ENCODE peak calls at places on chromosomes 1 and 21, in four cellular contexts. One of them, this sample, is unnamed.

GRCh38 chr1:95407864-95408291 is 173.9 kb downstream of the RWDD3 start:
- DNase-seq in tibial nerve: peak; percentile 4
- DNase-seq in cardiac muscle cell: no peak
- DNase-seq in neural progenitor cell: peak; percentile 64
- DNase-seq in this sample: no peak

GRCh38 chr1:7478797-7479499 is 292.1 kb upstream of the VAMP3 start:
- DNase-seq in cardiac muscle cell: no peak
- DNase-seq in neural progenitor cell: no peak
- DNase-seq in tibial nerve: no peak
- DNase-seq in this sample: no peak

GRCh38 chr1:20137604-20138003 is 1.5 kb upstream of the PLA2G2F start:
- DNase-seq in tibial nerve: no peak
- DNase-seq in neural progenitor cell: no peak
- DNase-seq in cardiac muscle cell: no peak
- DNase-seq in this sample: no peak

GRCh38 chr1:118902299-118903270 is 85.6 kb downstream of the TBX15 start:
- DNase-seq in cardiac muscle cell: no peak
- DNase-seq in tibial nerve: no peak
- DNase-seq in neural progenitor cell: no peak
- DNase-seq in this sample: no peak

GRCh38 chr1:26857473-26857872 is 5.5 kb upstream of the SFN start:
- DNase-seq in neural progenitor cell: no peak
- DNase-seq in tibial nerve: no peak
- DNase-seq in cardiac muscle cell: no peak
- DNase-seq in this sample: no peak

GRCh38 chr1:165699577-165699976 is 1.2 kb upstream of the ALDH9A1 start:
- DNase-seq in neural progenitor cell: peak; percentile 3
- DNase-seq in cardiac muscle cell: no peak
- DNase-seq in tibial nerve: no peak
- DNase-seq in this sample: no peak

GRCh38 chr1:50350421-50350820 is 72.8 kb downstream of the DMRTA2 start:
- DNase-seq in tibial nerve: no peak
- DNase-seq in neural progenitor cell: no peak
- DNase-seq in cardiac muscle cell: no peak
- DNase-seq in this sample: no peak

GRCh38 chr1:113031060-113031933 is 41.7 kb upstream of the LRIG2 start:
- DNase-seq in neural progenitor cell: no peak
- DNase-seq in tibial nerve: no peak
- DNase-seq in cardiac muscle cell: no peak
- DNase-seq in this sample: no peak

GRCh38 chr1:165843304-165843703 is 15.9 kb downstream of the UCK2 start:
- DNase-seq in neural progenitor cell: no peak
- DNase-seq in tibial nerve: no peak
- DNase-seq in cardiac muscle cell: no peak
- DNase-seq in this sample: no peak

GRCh38 chr1:78792756-78793155 is 143.1 kb downstream of the IFI44 start:
- DNase-seq in tibial nerve: no peak
- DNase-seq in neural progenitor cell: no peak
- DNase-seq in cardiac muscle cell: no peak
- DNase-seq in this sample: no peak

GRCh38 chr1:185911978-185912377 is 177.8 kb downstream of the HMCN1 start:
- DNase-seq in tibial nerve: no peak
- DNase-seq in neural progenitor cell: no peak
- DNase-seq in cardiac muscle cell: no peak
- DNase-seq in this sample: no peak

GRCh38 chr1:207811920-207812720 is 60.3 kb downstream of the CD46 start:
- DNase-seq in tibial nerve: no peak
- DNase-seq in cardiac muscle cell: no peak
- DNase-seq in neural progenitor cell: peak; percentile 32
- DNase-seq in this sample: peak; percentile 62

GRCh38 chr1:44822981-44823451 is 14.7 kb downstream of the BTBD19 start:
- DNase-seq in neural progenitor cell: no peak
- DNase-seq in cardiac muscle cell: no peak
- DNase-seq in tibial nerve: no peak
- DNase-seq in this sample: no peak

GRCh38 chr1:8822383-8823294 is 5.2 kb upstream of the RERE start:
- DNase-seq in tibial nerve: peak; percentile 43
- DNase-seq in neural progenitor cell: no peak
- DNase-seq in cardiac muscle cell: no peak
- DNase-seq in this sample: no peak

GRCh38 chr1:225470691-225471452 is 43.0 kb upstream of the LBR start:
- DNase-seq in tibial nerve: no peak
- DNase-seq in cardiac muscle cell: no peak
- DNase-seq in neural progenitor cell: no peak
- DNase-seq in this sample: no peak

GRCh38 chr1:217506878-217507277 is 124.0 kb downstream of the GPATCH2 start:
- DNase-seq in neural progenitor cell: no peak
- DNase-seq in tibial nerve: no peak
- DNase-seq in cardiac muscle cell: no peak
- DNase-seq in this sample: no peak

GRCh38 chr1:189409774-189410173 is 1067.9 kb downstream of the BRINP3 start:
- DNase-seq in cardiac muscle cell: no peak
- DNase-seq in neural progenitor cell: no peak
- DNase-seq in tibial nerve: no peak
- DNase-seq in this sample: no peak

GRCh38 chr1:219299420-219299819 is 125.7 kb downstream of the LYPLAL1 start:
- DNase-seq in cardiac muscle cell: no peak
- DNase-seq in tibial nerve: no peak
- DNase-seq in neural progenitor cell: no peak
- DNase-seq in this sample: no peak

GRCh38 chr21:16568661-16569060 is 838.9 kb downstream of the USP25 start:
- DNase-seq in cardiac muscle cell: no peak
- DNase-seq in tibial nerve: no peak
- DNase-seq in neural progenitor cell: no peak
- DNase-seq in this sample: no peak

GRCh38 chr1:161089251-161089924 is at the start of gene NECTIN4:
- DNase-seq in neural progenitor cell: no peak
- DNase-seq in tibial nerve: no peak
- DNase-seq in cardiac muscle cell: no peak
- DNase-seq in this sample: no peak

GRCh38 chr1:118988186-118989005 is at the start of gene TBX15:
- DNase-seq in neural progenitor cell: peak; percentile 74
- DNase-seq in cardiac muscle cell: no peak
- DNase-seq in tibial nerve: no peak
- DNase-seq in this sample: peak; percentile 50

GRCh38 chr1:151716771-151717631 is at the start of gene CELF3:
- DNase-seq in tibial nerve: no peak
- DNase-seq in cardiac muscle cell: peak; percentile 59
- DNase-seq in neural progenitor cell: peak; percentile 83
- DNase-seq in this sample: peak; percentile 32

GRCh38 chr1:157566484-157567300 is 14.4 kb upstream of the FCRL5 start:
- DNase-seq in cardiac muscle cell: no peak
- DNase-seq in neural progenitor cell: no peak
- DNase-seq in tibial nerve: no peak
- DNase-seq in this sample: no peak

GRCh38 chr1:15261155-15262002 is 14.4 kb downstream of the FHAD1 start:
- DNase-seq in neural progenitor cell: no peak
- DNase-seq in tibial nerve: peak; percentile 43
- DNase-seq in cardiac muscle cell: no peak
- DNase-seq in this sample: peak; percentile 39

GRCh38 chr1:16241116-16241763 is 4.3 kb upstream of the CPLANE2 start:
- DNase-seq in tibial nerve: no peak
- DNase-seq in cardiac muscle cell: no peak
- DNase-seq in neural progenitor cell: no peak
- DNase-seq in this sample: no peak

GRCh38 chr1:222247811-222248310 is 300.0 kb downstream of the HHIPL2 start:
- DNase-seq in neural progenitor cell: no peak
- DNase-seq in tibial nerve: no peak
- DNase-seq in cardiac muscle cell: no peak
- DNase-seq in this sample: no peak

GRCh38 chr21:33105088-33105487 is 35.1 kb downstream of the OLIG1 start:
- DNase-seq in tibial nerve: no peak
- DNase-seq in cardiac muscle cell: no peak
- DNase-seq in neural progenitor cell: no peak
- DNase-seq in this sample: no peak

GRCh38 chr1:152517237-152517811 is 3.0 kb downstream of the CRCT1 start:
- DNase-seq in tibial nerve: no peak
- DNase-seq in cardiac muscle cell: no peak
- DNase-seq in neural progenitor cell: no peak
- DNase-seq in this sample: no peak

GRCh38 chr1:55127827-55128343 is 87.3 kb downstream of the USP24 start:
- DNase-seq in neural progenitor cell: no peak
- DNase-seq in tibial nerve: no peak
- DNase-seq in cardiac muscle cell: no peak
- DNase-seq in this sample: no peak

GRCh38 chr1:154999651-155000474 is 2.7 kb upstream of the ZBTB7B start:
- DNase-seq in cardiac muscle cell: peak; percentile 70
- DNase-seq in tibial nerve: no peak
- DNase-seq in neural progenitor cell: peak; percentile 76
- DNase-seq in this sample: peak; percentile 46

GRCh38 chr1:155000475-155000724 is 2.2 kb upstream of the ZBTB7B start:
- DNase-seq in cardiac muscle cell: no peak
- DNase-seq in tibial nerve: no peak
- DNase-seq in neural progenitor cell: no peak
- DNase-seq in this sample: peak; percentile 31

GRCh38 chr1:154996966-154997701 is 3.7 kb downstream of the LENEP start:
- DNase-seq in tibial nerve: no peak
- DNase-seq in neural progenitor cell: no peak
- DNase-seq in cardiac muscle cell: no peak
- DNase-seq in this sample: no peak

GRCh38 chr1:154998818-154999650 is 3.6 kb upstream of the ZBTB7B start:
- DNase-seq in cardiac muscle cell: peak; percentile 75
- DNase-seq in neural progenitor cell: peak; percentile 84
- DNase-seq in tibial nerve: no peak
- DNase-seq in this sample: peak; percentile 74

DNA sequence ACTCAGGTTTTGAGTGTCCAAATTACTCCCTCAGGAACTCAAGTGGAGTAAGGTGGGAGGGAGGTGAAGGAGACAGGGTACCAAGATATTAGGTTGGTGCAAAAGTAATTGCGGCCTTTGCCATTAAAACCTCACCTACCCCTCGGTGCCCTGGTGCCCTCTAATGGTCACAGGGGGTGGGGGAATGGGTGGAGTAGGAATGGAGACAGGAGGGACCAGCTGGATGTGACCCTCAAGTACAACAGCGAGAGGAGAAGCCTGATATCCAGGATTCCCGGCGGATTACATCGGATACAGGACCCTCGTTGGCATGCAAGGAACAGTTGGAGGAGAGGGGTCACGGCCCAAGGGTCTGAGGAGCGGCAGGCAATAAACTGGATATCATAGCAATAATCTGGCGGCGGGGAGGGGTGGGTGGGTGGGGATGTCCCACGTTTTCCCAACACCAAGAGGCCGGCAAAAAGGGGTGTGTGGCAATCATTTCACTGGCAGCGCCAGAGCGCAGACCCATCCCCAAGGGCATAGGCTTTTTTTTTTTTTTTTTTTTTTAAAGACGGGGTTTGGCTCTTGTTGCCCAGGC is 4.3 kb upstream of the ZBTB7B start:
- DNase-seq in tibial nerve: no peak
- DNase-seq in neural progenitor cell: no peak
- DNase-seq in cardiac muscle cell: no peak
- DNase-seq in this sample: no peak
- TF ChIP-seq CTCF in tibial nerve: no peak
- TF ChIP-seq CTCF in neural progenitor cell: no peak
- TF ChIP-seq CTCF in cardiac muscle cell: peak; percentile 10
- TF ChIP-seq CTCF in this sample: no peak

DNA sequence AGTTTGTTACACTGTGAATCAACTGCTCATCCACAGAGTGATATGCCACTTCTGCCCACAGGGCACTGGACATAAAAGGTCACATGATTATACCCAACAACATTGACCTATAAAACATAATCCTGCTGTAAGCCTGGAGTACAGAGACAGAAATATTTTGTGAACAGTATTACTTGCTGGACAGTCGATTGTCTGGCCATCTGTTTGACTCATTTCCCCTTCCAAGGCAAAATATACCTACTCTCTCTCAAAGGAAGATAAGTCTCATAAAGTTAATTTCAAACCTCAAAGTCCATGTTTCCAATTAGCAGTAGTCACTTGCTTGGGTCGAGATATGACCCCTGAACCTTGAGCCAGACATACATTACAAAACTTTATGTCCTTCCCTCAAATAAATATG is 39.4 kb upstream of the RGS18 start:
- DNase-seq in neural progenitor cell: no peak
- DNase-seq in tibial nerve: no peak
- DNase-seq in cardiac muscle cell: no peak
- DNase-seq in this sample: no peak
- TF ChIP-seq CTCF in neural progenitor cell: no peak
- TF ChIP-seq CTCF in tibial nerve: no peak
- TF ChIP-seq CTCF in cardiac muscle cell: no peak
- TF ChIP-seq CTCF in this sample: no peak

GRCh38 chr1:70486676-70487470 is 75.8 kb downstream of the CTH start:
- DNase-seq in cardiac muscle cell: no peak
- DNase-seq in neural progenitor cell: no peak
- DNase-seq in tibial nerve: peak; percentile 19
- DNase-seq in this sample: no peak
- TF ChIP-seq CTCF in cardiac muscle cell: no peak
- TF ChIP-seq CTCF in neural progenitor cell: no peak
- TF ChIP-seq CTCF in tibial nerve: no peak
- TF ChIP-seq CTCF in this sample: no peak

DNA sequence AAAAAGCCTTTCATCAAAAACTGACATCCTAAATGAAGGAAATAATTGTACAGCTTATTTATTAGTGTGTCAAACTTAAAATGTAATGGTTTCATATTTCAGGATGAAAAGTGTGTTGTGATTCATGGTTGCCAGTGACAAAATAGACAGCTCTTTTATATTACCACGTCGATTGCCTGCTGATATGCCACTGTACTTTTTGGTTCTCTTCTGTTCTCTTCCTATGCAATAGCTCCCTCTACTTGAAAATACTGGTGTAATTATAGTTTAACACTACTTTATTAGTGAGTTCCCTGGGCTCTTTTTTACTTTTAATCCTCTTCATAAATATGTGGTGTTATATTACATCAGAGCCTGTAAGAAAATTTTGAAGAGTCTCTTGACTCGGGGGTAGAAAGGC is 111.3 kb downstream of the PATJ start:
- DNase-seq in tibial nerve: no peak
- DNase-seq in cardiac muscle cell: no peak
- DNase-seq in neural progenitor cell: no peak
- DNase-seq in this sample: no peak
- TF ChIP-seq CTCF in tibial nerve: peak; percentile 49
- TF ChIP-seq CTCF in cardiac muscle cell: peak; percentile 44
- TF ChIP-seq CTCF in neural progenitor cell: no peak
- TF ChIP-seq CTCF in this sample: no peak

This sample was measured in endothelial cell.